ENCODE peak calls at places on chromosomes 12 and 14, in four cellular contexts. Z is GM12878, G is OCI-LY7, V is stomach. P is an unnamed sample. For H3K4me1, the result is how much of the 10 kb centered on the place peaks cover.

GRCh38 chr14:52124791-52125661 is 56.2 kb upstream of the NID2 start:
- DNase-seq in Z (no peak), G (no peak), V (no peak), P (peak)

GRCh38 chr14:53881161-53881846 is 75.3 kb downstream of the BMP4 start:
- DNase-seq in Z (no peak), G (no peak), V (no peak), P (no peak)

GRCh38 chr12:15472036-15472435 is 149.7 kb downstream of the PTPRO start:
- DNase-seq in Z (no peak), G (no peak), V (no peak), P (peak)

GRCh38 chr12:93803408-93803807 is 126.2 kb downstream of the CRADD start:
- DNase-seq in Z (no peak), G (no peak), V (no peak), P (no peak)

GRCh38 chr14:102407258-102407657 is 44.5 kb downstream of the TECPR2 start:
- DNase-seq in Z (no peak), G (no peak), V (no peak), P (no peak)

GRCh38 chr12:50609292-50609874 is 104.6 kb downstream of the DIP2B start:
- DNase-seq in Z (no peak), G (no peak), V (no peak), P (no peak)

GRCh38 chr14:97381309-97381708 is 584.1 kb downstream of the VRK1 start:
- DNase-seq in Z (no peak), G (no peak), V (no peak), P (no peak)

GRCh38 chr14:99564256-99564902 is 39.6 kb downstream of the CCDC85C start:
- DNase-seq in Z (no peak), G (no peak), V (peak), P (no peak)

GRCh38 chr12:120996133-120996746 is 17.9 kb downstream of the HNF1A start:
- DNase-seq in Z (no peak), G (no peak), V (no peak), P (no peak)

GRCh38 chr12:63045020-63045860 is 105.8 kb downstream of the AVPR1A start:
- DNase-seq in Z (no peak), G (no peak), V (no peak), P (peak)

GRCh38 chr14:96256420-96256819 is 410 bp downstream of the BDKRB1 start:
- DNase-seq in Z (no peak), G (no peak), V (no peak), P (no peak)
- H3K4me1 ChIP-seq in Z (under half), G (under half), V (half or more), P (under half)

GRCh38 chr12:12221560-12221959 is 45.3 kb downstream of the LRP6 start:
- DNase-seq in Z (peak), G (no peak), V (no peak), P (no peak)
- H3K4me1 ChIP-seq in Z (under half), G (under half), V (half or more), P (under half)

DNA sequence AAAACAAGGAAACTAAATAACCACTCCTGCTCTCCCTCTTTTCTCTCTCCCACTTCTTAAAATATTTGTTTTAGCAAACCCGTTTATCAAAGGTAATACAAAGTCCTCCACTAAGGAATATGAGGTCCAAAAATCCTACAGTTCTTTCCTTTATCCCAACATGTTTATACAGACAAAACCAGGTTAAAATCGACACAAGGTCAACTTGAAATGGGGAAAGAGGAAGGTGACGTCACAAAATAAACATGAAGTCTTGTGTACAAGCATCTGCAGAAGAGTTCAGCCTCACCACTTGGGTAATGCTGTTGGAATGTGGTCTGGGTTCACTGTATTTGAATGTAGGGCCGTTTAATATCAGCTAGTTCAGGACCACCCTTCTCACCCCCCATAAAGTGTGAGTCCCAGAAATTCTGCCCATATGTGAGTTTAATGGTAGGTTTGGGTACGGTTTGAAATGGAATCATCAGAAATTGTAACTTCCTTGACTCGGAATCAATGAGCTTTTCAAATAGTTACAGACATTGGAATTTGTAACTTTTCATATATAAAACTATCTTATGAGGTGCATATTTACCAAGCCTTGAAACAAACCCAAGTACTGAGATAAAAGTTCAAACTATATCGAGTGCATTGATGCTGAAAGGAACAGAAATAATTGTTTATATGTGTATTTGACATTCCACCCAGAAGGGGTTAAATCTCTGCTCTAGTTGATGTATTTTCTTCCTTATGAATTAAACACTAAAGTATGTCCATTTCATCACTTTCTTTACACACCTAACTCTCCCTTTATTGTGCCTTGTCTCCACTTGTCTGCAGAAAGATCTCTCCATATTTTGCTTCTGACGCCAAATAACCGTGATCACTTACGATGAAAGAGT is 120.1 kb upstream of the SLC38A2 start:
- DNase-seq in Z (no peak), G (no peak), V (no peak), P (peak)
- H3K4me1 ChIP-seq in Z (under half), G (under half), V (half or more), P (under half)

DNA sequence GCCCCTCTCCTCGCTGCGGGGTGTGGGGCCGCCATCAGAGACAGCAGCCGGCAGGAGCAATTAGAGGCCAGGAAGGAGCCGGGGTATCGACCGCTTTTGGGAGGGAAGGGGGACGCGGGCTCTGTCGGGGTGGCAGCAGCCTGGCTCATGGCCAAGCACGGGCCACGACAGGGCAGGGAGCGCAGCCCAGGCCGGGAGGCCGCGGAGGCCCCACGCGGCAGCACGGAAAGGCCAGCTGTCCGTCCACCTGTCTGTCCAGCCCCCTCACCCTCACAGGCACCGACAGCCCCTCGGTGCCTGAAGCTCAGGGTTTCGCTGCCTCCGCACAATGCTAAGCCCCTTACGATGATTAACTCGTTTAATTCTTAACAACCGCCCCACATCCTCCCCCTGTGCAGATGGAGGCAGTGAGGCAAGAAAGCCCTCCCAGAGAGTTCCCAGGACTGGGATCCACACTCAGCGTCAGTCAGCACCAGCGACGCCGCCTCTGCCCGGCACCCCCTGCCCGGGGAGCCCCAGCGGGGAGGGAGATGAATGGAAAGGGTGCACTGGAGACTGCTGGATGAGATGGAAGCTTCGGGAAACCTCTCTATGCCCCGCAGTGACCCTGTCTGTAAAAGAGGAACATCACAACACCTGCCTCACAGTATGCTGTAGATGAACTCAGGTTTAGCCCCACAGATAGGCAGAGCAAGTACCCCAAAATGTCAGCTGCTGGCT is 23.7 kb downstream of the NCOR2 start:
- DNase-seq in Z (no peak), G (peak), V (no peak), P (no peak)
- H3K4me1 ChIP-seq in Z (half or more), G (under half), V (half or more), P (under half)